ENCODE peak calls at places on chromosomes 5 and 9, in six cellular contexts. E is left colon, I is NCI-H1092, C is dorsolateral prefrontal cortex, L is dermis microvascular lymphatic vessel endothelial cell, K is activated B cell treated with CpG ODN at 0.5 μM for 24 hours. G is an unnamed sample.

GRCh38 chr5:119287547-119288073 is 68.2 kb upstream of the TNFAIP8 start:
- DNase-seq in E (no peak), I (no peak), C (no peak), L (no peak), K (no peak), G (no peak)

GRCh38 chr5:177495243-177496060 is 2.0 kb downstream of the PDLIM7 start:
- DNase-seq in E (peak), I (no peak), C (no peak), L (no peak), K (no peak), G (no peak)

GRCh38 chr5:136033244-136033643 is 4.5 kb downstream of the TGFBI start:
- DNase-seq in E (no peak), I (no peak), C (no peak), L (no peak), K (no peak), G (no peak)

GRCh38 chr9:119160559-119160958 is 208.7 kb downstream of the BRINP1 start:
- DNase-seq in E (no peak), I (no peak), C (no peak), L (no peak), K (no peak), G (no peak)

GRCh38 chr9:121822093-121823085 is 171.0 kb downstream of the DAB2IP start:
- DNase-seq in E (no peak), I (no peak), C (no peak), L (no peak), K (no peak), G (no peak)

GRCh38 chr9:138007566-138008080 is 130.0 kb downstream of the CACNA1B start:
- DNase-seq in E (no peak), I (no peak), C (no peak), L (no peak), K (no peak), G (no peak)

GRCh38 chr9:112104401-112104800 is 70.7 kb downstream of the SUSD1 start:
- DNase-seq in E (no peak), I (no peak), C (no peak), L (no peak), K (no peak), G (no peak)

GRCh38 chr5:39072915-39073758 is 1.1 kb downstream of the RICTOR start:
- DNase-seq in E (peak), I (no peak), C (no peak), L (peak), K (no peak), G (peak)

GRCh38 chr9:136865768-136866103 is 372 bp downstream of the EDF1 start:
- DNase-seq in E (peak), I (no peak), C (no peak), L (no peak), K (no peak), G (peak)

GRCh38 chr5:17443333-17444125 is 54.5 kb upstream of the TAF11L2 start:
- DNase-seq in E (no peak), I (no peak), C (no peak), L (no peak), K (no peak), G (no peak)

GRCh38 chr5:4233671-4234070 is 638.0 kb downstream of the IRX1 start:
- DNase-seq in E (no peak), I (no peak), C (no peak), L (no peak), K (no peak), G (no peak)

GRCh38 chr5:129746884-129747283 is 1.0 kb upstream of the MINAR2 start:
- DNase-seq in E (no peak), I (no peak), C (no peak), L (no peak), K (no peak), G (no peak)

GRCh38 chr9:125106285-125106893 is 36.9 kb downstream of the SCAI start:
- DNase-seq in E (no peak), I (no peak), C (no peak), L (no peak), K (no peak), G (no peak)

GRCh38 chr9:32886021-32886420 is 102.7 kb downstream of the TMEM215 start:
- DNase-seq in E (no peak), I (no peak), C (no peak), L (no peak), K (no peak), G (no peak)

GRCh38 chr9:72022846-72023245 is 37.6 kb downstream of the C9orf57 start:
- DNase-seq in E (no peak), I (no peak), C (no peak), L (no peak), K (no peak), G (no peak)

GRCh38 chr5:142447887-142448286 is 123.1 kb upstream of the SPRY4 start:
- DNase-seq in E (no peak), I (no peak), C (no peak), L (no peak), K (no peak), G (no peak)

GRCh38 chr5:54311178-54311811 is 922 bp upstream of the ARL15 start:
- DNase-seq in E (no peak), I (no peak), C (no peak), L (no peak), K (no peak), G (no peak)

GRCh38 chr5:158142182-158142581 is 283.2 kb upstream of the CLINT1 start:
- DNase-seq in E (no peak), I (no peak), C (no peak), L (no peak), K (no peak), G (no peak)

GRCh38 chr9:5336683-5337082 is 3.0 kb downstream of the RLN1 start:
- DNase-seq in E (no peak), I (no peak), C (no peak), L (no peak), K (no peak), G (no peak)

GRCh38 chr5:123754167-123754840 is 242.3 kb downstream of the CSNK1G3 start:
- DNase-seq in E (no peak), I (peak), C (no peak), L (no peak), K (no peak), G (no peak)

GRCh38 chr5:458547-459353 is 15.8 kb downstream of the EXOC3 start:
- DNase-seq in E (no peak), I (no peak), C (peak), L (peak), K (no peak), G (no peak)

GRCh38 chr5:144971067-144971850 is 800.6 kb downstream of the KCTD16 start:
- DNase-seq in E (no peak), I (no peak), C (no peak), L (no peak), K (no peak), G (no peak)

GRCh38 chr5:59079622-59080620 is 497.0 kb downstream of the RAB3C start:
- DNase-seq in E (no peak), I (no peak), C (no peak), L (no peak), K (no peak), G (no peak)

GRCh38 chr5:37792976-37793328 is 46.9 kb downstream of the GDNF start:
- DNase-seq in E (no peak), I (no peak), C (no peak), L (no peak), K (no peak), G (no peak)

G was measured in left lobe of liver.